ENCODE peak calls at places on chromosomes 7 and 10, in ten cellular contexts. W is CD4-positive, alpha-beta T cell; D is GM10248; N is right lobe of liver; I is left colon; V is posterior vena cava; R is iris pigment epithelial cell; Z is A673; L is adrenal gland; M is activated effector memory CD4-positive, alpha-beta T cell treated with Interleukin-2 at 50 U/mL for 16 hours. G is an unnamed sample.

GRCh38 chr10:34024708-34025425 is 690.4 kb upstream of the NRP1 start:
- DNase-seq in W (no peak), D (no peak), N (no peak), I (no peak), V (no peak), R (peak), Z (peak), L (no peak), M (no peak), G (peak)

GRCh38 chr10:30013684-30014246 is 45.6 kb downstream of the JCAD start:
- DNase-seq in W (no peak), D (no peak), N (peak), I (no peak), V (no peak), R (peak), Z (peak), L (peak), M (no peak), G (peak)

GRCh38 chr10:93028881-93029280 is 31.7 kb upstream of the CYP26C1 start:
- DNase-seq in W (no peak), D (no peak), N (no peak), I (no peak), V (no peak), R (peak), Z (no peak), L (peak), M (no peak), G (peak)

GRCh38 chr7:137940656-137941518 is 61.0 kb downstream of the CREB3L2 start:
- DNase-seq in W (no peak), D (no peak), N (peak), I (peak), V (no peak), R (peak), Z (no peak), L (no peak), M (no peak), G (peak)

GRCh38 chr10:92894081-92894480 is 45.8 kb downstream of the EXOC6 start:
- DNase-seq in W (no peak), D (no peak), N (no peak), I (no peak), V (no peak), R (no peak), Z (no peak), L (no peak), M (no peak), G (no peak)

GRCh38 chr7:44212581-44213184 is 11.9 kb downstream of the YKT6 start:
- DNase-seq in W (no peak), D (no peak), N (no peak), I (no peak), V (peak), R (no peak), Z (no peak), L (no peak), M (no peak), G (no peak)

GRCh38 chr10:7357193-7357592 is 53.6 kb downstream of the SFMBT2 start:
- DNase-seq in W (no peak), D (no peak), N (no peak), I (no peak), V (no peak), R (no peak), Z (no peak), L (no peak), M (no peak), G (no peak)

GRCh38 chr10:119243478-119243877 is 36.1 kb downstream of the GRK5 start:
- DNase-seq in W (no peak), D (no peak), N (no peak), I (no peak), V (no peak), R (no peak), Z (no peak), L (no peak), M (no peak), G (no peak)

GRCh38 chr10:21296575-21297355 is 228.7 kb downstream of the SKIDA1 start:
- DNase-seq in W (no peak), D (no peak), N (no peak), I (no peak), V (no peak), R (no peak), Z (no peak), L (no peak), M (no peak), G (no peak)

GRCh38 chr10:9222917-9223316 is 1168.4 kb downstream of the GATA3 start:
- DNase-seq in W (no peak), D (no peak), N (no peak), I (no peak), V (no peak), R (peak), Z (no peak), L (no peak), M (no peak), G (peak)

GRCh38 chr7:43553999-43554398 is 28.9 kb upstream of the STK17A start:
- DNase-seq in W (no peak), D (no peak), N (no peak), I (no peak), V (no peak), R (peak), Z (no peak), L (no peak), M (no peak), G (peak)

GRCh38 chr10:12013926-12014325 is 28.7 kb downstream of the UPF2 start:
- DNase-seq in W (no peak), D (no peak), N (no peak), I (no peak), V (no peak), R (peak), Z (no peak), L (no peak), M (no peak), G (no peak)

GRCh38 chr10:110356628-110357245 is 52.0 kb upstream of the SMNDC1 start:
- DNase-seq in W (peak), D (peak), N (no peak), I (no peak), V (no peak), R (peak), Z (no peak), L (peak), M (peak), G (peak)

GRCh38 chr7:92767427-92767826 is 68.9 kb downstream of the CDK6 start:
- DNase-seq in W (no peak), D (no peak), N (no peak), I (no peak), V (no peak), R (peak), Z (no peak), L (peak), M (no peak), G (peak)

GRCh38 chr7:39958038-39958437 is 8.0 kb downstream of the CDK13 start:
- DNase-seq in W (no peak), D (peak), N (no peak), I (no peak), V (no peak), R (no peak), Z (no peak), L (no peak), M (no peak), G (no peak)

GRCh38 chr7:33807779-33808482 is 97.4 kb upstream of the BMPER start:
- DNase-seq in W (no peak), D (no peak), N (no peak), I (peak), V (no peak), R (peak), Z (peak), L (no peak), M (no peak), G (peak)

GRCh38 chr7:134480730-134481129 is 21.8 kb upstream of the AKR1B1 start:
- DNase-seq in W (no peak), D (no peak), N (no peak), I (no peak), V (no peak), R (peak), Z (peak), L (peak), M (no peak), G (peak)

GRCh38 chr10:123139521-123140163 is 3.9 kb downstream of the HMX3 start:
- DNase-seq in W (no peak), D (peak), N (peak), I (peak), V (no peak), R (peak), Z (peak), L (no peak), M (no peak), G (no peak)

GRCh38 chr7:94055963-94056362 is 51.8 kb upstream of the BET1 start:
- DNase-seq in W (no peak), D (no peak), N (no peak), I (no peak), V (no peak), R (no peak), Z (no peak), L (no peak), M (no peak), G (peak)

GRCh38 chr7:47451851-47452205 is 130.1 kb downstream of the TNS3 start:
- DNase-seq in W (no peak), D (no peak), N (no peak), I (no peak), V (no peak), R (peak), Z (no peak), L (no peak), M (no peak), G (peak)

GRCh38 chr10:43259981-43260761 is 6.7 kb downstream of the RASGEF1A start:
- DNase-seq in W (no peak), D (no peak), N (peak), I (no peak), V (peak), R (peak), Z (no peak), L (peak), M (no peak), G (no peak)

GRCh38 chr10:72740526-72740925 is 48.6 kb downstream of the MCU start:
- DNase-seq in W (no peak), D (no peak), N (no peak), I (no peak), V (no peak), R (peak), Z (peak), L (peak), M (no peak), G (peak)

GRCh38 chr7:120979765-120980499 is 8.6 kb upstream of the CPED1 start:
- DNase-seq in W (no peak), D (no peak), N (no peak), I (no peak), V (no peak), R (peak), Z (no peak), L (no peak), M (no peak), G (peak)

GRCh38 chr7:95011156-95011928 is 103.9 kb downstream of the PPP1R9A start:
- DNase-seq in W (no peak), D (no peak), N (no peak), I (no peak), V (no peak), R (peak), Z (peak), L (no peak), M (no peak), G (peak)

GRCh38 chr10:100827819-100828743 is 82.7 kb downstream of the PAX2 start:
- DNase-seq in W (no peak), D (peak), N (no peak), I (peak), V (no peak), R (no peak), Z (peak), L (no peak), M (no peak), G (no peak)

GRCh38 chr7:70390251-70390650 is 741.7 kb upstream of the GALNT17 start:
- DNase-seq in W (no peak), D (no peak), N (no peak), I (no peak), V (no peak), R (no peak), Z (no peak), L (no peak), M (no peak), G (peak)

GRCh38 chr7:105621617-105622016 is 40.3 kb upstream of the EFCAB10 start:
- DNase-seq in W (no peak), D (no peak), N (no peak), I (no peak), V (peak), R (no peak), Z (no peak), L (peak), M (no peak), G (peak)

GRCh38 chr7:22193361-22194016 is 163.5 kb downstream of the RAPGEF5 start:
- DNase-seq in W (no peak), D (no peak), N (no peak), I (no peak), V (peak), R (peak), Z (no peak), L (peak), M (no peak), G (peak)

GRCh38 chr7:41810258-41810576 is 107.3 kb upstream of the INHBA start:
- DNase-seq in W (no peak), D (peak), N (no peak), I (no peak), V (no peak), R (no peak), Z (no peak), L (no peak), M (no peak), G (no peak)

GRCh38 chr10:26438534-26439269 is 561 bp downstream of the APBB1IP start:
- DNase-seq in W (peak), D (peak), N (peak), I (peak), V (peak), R (no peak), Z (no peak), L (peak), M (peak), G (peak)

GRCh38 chr7:155009570-155010157 is 6.7 kb upstream of the PAXIP1 start:
- DNase-seq in W (no peak), D (no peak), N (no peak), I (peak), V (no peak), R (peak), Z (peak), L (no peak), M (no peak), G (no peak)

GRCh38 chr7:94452257-94452656 is 57.4 kb upstream of the CASD1 start:
- DNase-seq in W (no peak), D (no peak), N (no peak), I (no peak), V (no peak), R (no peak), Z (no peak), L (no peak), M (no peak), G (no peak)

GRCh38 chr7:106534271-106534846 is 126.6 kb downstream of the CCDC71L start:
- DNase-seq in W (no peak), D (no peak), N (no peak), I (no peak), V (no peak), R (no peak), Z (no peak), L (no peak), M (no peak), G (no peak)

GRCh38 chr10:77180794-77181193 is 456.8 kb downstream of the KCNMA1 start:
- DNase-seq in W (no peak), D (no peak), N (no peak), I (no peak), V (no peak), R (no peak), Z (no peak), L (no peak), M (no peak), G (no peak)